ENCODE peak calls at places on chromosomes 3 and 15, in eight cellular contexts. K is OCI-LY7, F is HepG2, Y is MM.1S, A is endothelial cell of umbilical vein, R is IMR-90, W is mesendoderm, E is neural progenitor cell. N is an unnamed sample.
A peak's percentile ranks its signal among the peaks of the same experiment; 100 is the strongest.

GRCh38 chr3:105944721-105945120 is 75.9 kb upstream of the CBLB start:
- DNase-seq in E (no peak), R (peak; percentile 88), A (no peak), W (no peak), K (no peak), Y (no peak), F (peak; percentile 4), N (peak; percentile 57)

GRCh38 chr15:38879909-38880471 is 315.4 kb upstream of the RASGRP1 start:
- DNase-seq in F (no peak), Y (no peak), E (no peak), A (no peak), W (no peak), K (no peak), R (peak; percentile 55), N (no peak)

GRCh38 chr15:66027268-66027806 is 158.0 kb downstream of the RAB11A start:
- DNase-seq in A (no peak), K (no peak), Y (no peak), R (no peak), E (no peak), W (no peak), F (no peak), N (peak; percentile 80)

GRCh38 chr15:49242820-49243219 is 72.8 kb downstream of the GALK2 start:
- DNase-seq in Y (no peak), F (no peak), A (no peak), K (no peak), W (peak; percentile 65), R (peak; percentile 95), E (no peak), N (no peak)

GRCh38 chr3:49415931-49416601 is 3.8 kb downstream of the TCTA start:
- DNase-seq in E (no peak), W (no peak), R (no peak), A (no peak), Y (peak; percentile 76), F (no peak), K (peak; percentile 89), N (no peak)

GRCh38 chr3:123773681-123774431 is 110.3 kb downstream of the MYLK start:
- DNase-seq in A (no peak), R (peak; percentile 66), W (no peak), E (no peak), K (no peak), F (no peak), Y (no peak), N (no peak)

GRCh38 chr3:24351779-24352469 is 142.7 kb downstream of the THRB start:
- DNase-seq in A (peak; percentile 90), E (no peak), F (no peak), R (no peak), K (no peak), W (peak; percentile 27), Y (no peak), N (no peak)

GRCh38 chr15:82174471-82174870 is 88.1 kb downstream of the EFL1 start:
- DNase-seq in R (no peak), Y (no peak), F (no peak), K (no peak), E (no peak), A (no peak), W (no peak), N (no peak)

GRCh38 chr3:111903067-111903511 is 44.0 kb downstream of the PHLDB2 start:
- DNase-seq in K (no peak), R (peak; percentile 84), Y (no peak), E (peak; percentile 30), F (no peak), W (peak; percentile 90), A (peak; percentile 67), N (peak; percentile 96)

GRCh38 chr3:4588410-4588809 is 95.3 kb downstream of the ITPR1 start:
- DNase-seq in F (no peak), R (peak; percentile 59), K (no peak), A (no peak), W (no peak), E (no peak), Y (no peak), N (no peak)

GRCh38 chr15:73942751-73943270 is 16.5 kb downstream of the LOXL1 start:
- DNase-seq in W (no peak), A (no peak), F (no peak), Y (no peak), E (no peak), R (no peak), K (no peak), N (no peak)

GRCh38 chr15:85768595-85769168 is 26.0 kb downstream of the KLHL25 start:
- DNase-seq in E (no peak), Y (no peak), K (no peak), F (no peak), A (no peak), R (no peak), W (no peak), N (no peak)

GRCh38 chr3:170603770-170604510 is 18.1 kb upstream of the SLC7A14 start:
- DNase-seq in A (no peak), Y (no peak), W (no peak), F (no peak), E (no peak), K (no peak), R (peak; percentile 42), N (no peak)

GRCh38 chr15:57064033-57064432 is 145.6 kb downstream of the TCF12 start:
- DNase-seq in Y (no peak), R (peak; percentile 33), E (no peak), K (no peak), W (no peak), F (no peak), A (no peak), N (no peak)

DNA sequence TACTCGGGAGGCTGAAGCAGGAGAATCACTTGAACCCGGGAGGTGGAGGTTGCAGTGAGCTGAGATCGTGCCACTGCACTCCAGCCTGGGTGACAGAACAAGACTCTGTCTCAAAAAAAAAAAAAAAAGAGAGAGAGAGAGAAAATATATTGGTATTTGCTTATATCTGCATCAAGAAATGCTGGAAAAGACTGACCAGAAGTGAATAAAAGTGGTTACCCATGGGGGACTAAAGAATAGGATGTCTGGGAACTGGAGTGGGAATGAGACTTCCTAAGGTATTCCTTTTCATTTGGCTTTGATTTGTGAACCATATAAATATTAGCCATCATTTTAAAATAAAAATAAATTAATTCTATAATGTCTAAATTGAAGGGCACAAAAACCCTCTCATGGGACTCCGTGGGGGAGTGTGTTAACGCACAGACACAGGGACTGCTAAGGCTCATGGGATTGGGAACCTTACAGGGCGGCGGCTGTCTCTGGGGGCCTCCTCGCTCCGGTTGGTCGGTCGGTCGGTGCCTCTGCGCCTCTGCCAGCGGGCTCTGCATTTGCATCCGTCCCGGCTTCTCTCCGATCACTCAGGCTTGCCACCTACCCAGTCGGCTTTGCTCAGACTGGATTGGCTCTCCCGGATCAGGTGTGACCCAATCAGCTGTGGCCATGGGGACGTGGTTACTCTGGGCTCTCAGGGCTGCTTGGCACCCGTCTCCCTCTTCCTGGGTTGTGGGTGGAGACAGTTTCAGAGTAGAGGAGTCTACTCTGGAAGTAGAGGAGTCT is 12.7 kb upstream of the TSPAN3 start:
- DNase-seq in W (peak; percentile 92), F (peak; percentile 75), R (peak; percentile 15), A (peak; percentile 34), E (peak; percentile 84), K (peak; percentile 87), Y (no peak), N (no peak)
- H3K4me3 ChIP-seq in W (no peak overlapping the region), F (peak overlapping the region; percentile 23), R (no peak overlapping the region), A (peak overlapping the region; percentile 13), E (peak overlapping the region; percentile 12), K (peak overlapping the region; percentile 48), Y (no peak overlapping the region), N (no peak overlapping the region)

DNA sequence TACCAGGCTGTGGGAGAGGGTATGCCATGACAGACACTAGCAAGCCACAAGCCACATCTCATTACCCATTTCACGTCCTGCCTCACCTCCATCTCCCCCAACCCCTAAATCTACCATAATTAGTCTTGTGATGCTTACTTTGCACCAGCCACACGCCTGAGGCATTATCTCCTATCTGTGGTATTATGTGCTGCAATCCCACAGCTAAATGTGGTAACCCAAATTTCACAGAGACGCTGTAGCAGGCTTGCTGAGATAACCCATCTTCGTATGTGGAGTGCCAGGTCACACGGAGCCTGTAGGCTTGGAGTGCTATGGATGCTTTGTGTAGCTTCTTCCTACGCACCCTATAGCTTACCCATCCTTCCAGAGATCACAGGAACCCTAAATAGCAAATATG is 256.7 kb upstream of the KCNH8 start:
- DNase-seq in K (no peak), R (no peak), A (no peak), F (no peak), Y (no peak), E (no peak), W (no peak), N (no peak)
- H3K4me2 ChIP-seq in K (no peak overlapping the region), R (no peak overlapping the region), A (no peak overlapping the region), F (no peak overlapping the region), Y (no peak overlapping the region), E (no peak overlapping the region), W (no peak overlapping the region), N (no peak overlapping the region)

GRCh38 chr15:41085029-41085428 is 31.1 kb downstream of the INO80 start:
- DNase-seq in R (no peak), A (no peak), E (no peak), K (no peak), Y (no peak), W (no peak), F (no peak), N (no peak)

GRCh38 chr15:41078125-41078524 is 38.0 kb downstream of the INO80 start:
- DNase-seq in R (no peak), Y (no peak), F (no peak), E (no peak), K (no peak), W (no peak), A (no peak), N (no peak)

GRCh38 chr15:41080144-41080543 is 35.9 kb downstream of the INO80 start:
- DNase-seq in F (no peak), R (no peak), K (no peak), W (no peak), Y (no peak), E (no peak), A (no peak), N (no peak)

DNA sequence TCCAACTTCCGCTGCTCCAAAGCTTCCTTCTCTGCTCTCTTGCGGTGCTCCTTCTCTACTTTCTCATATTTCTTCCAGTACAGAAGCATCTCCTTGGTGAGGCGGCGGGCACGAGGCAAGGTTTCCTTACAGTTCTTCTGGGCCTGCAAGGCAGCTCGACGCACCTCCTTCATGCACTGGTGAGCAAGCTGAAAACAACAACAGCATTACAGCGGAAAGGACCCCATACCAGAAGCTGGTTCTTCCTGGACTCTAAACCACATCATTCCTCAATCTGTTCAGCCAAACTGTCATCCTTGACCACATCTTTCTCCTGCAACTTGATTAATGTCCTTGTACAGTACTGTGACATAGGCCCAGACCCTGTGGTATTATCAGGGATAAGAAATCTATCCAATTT is 36.4 kb downstream of the INO80 start:
- DNase-seq in A (no peak), Y (no peak), F (no peak), R (no peak), K (peak; percentile 39), W (no peak), E (no peak), N (no peak)
- H3K36me3 ChIP-seq in A (peaks cover 11% of the 10 kb centered on the region), Y (peaks cover 3% of the 10 kb centered on the region), F (peaks cover 78% of the 10 kb centered on the region), R (peaks cover 59% of the 10 kb centered on the region), K (peaks cover 98% of the 10 kb centered on the region), W (peaks cover 10% of the 10 kb centered on the region), E (peaks cover 12% of the 10 kb centered on the region), N (peaks cover 8% of the 10 kb centered on the region)

DNA sequence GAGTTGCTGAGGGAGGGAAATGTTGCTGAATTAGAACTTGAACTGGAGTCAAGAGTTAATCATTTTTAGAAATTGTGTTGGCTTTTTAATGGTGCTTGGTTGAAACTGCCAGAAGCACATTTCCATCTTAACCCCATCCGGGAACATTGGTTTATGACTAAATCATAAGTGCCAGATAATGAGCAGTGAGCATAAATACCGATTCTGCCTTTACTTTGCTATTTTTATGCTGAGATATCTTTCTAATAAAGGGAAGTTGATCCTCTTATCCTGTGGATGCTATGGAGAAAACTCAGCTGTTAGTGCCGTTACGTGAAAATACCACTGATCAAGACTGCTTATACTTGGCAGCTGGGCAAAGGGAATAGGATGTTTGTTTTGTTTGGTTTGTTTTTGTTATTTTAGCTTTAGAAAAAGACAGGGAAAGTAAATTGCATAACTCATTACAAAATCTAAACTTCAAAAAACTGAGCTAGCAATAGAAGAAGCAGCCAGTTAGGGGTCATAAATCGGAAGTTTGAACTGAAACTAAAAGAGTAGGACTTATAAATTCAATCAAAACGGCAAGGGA is 813.1 kb downstream of the NAALADL2 start:
- DNase-seq in Y (no peak), W (no peak), K (no peak), E (no peak), F (no peak), A (peak; percentile 73), R (peak; percentile 63), N (no peak)
- H3K4me3 ChIP-seq in Y (no peak overlapping the region), W (no peak overlapping the region), K (no peak overlapping the region), E (no peak overlapping the region), F (no peak overlapping the region), A (peak overlapping the region; percentile 30), R (peak overlapping the region; percentile 37), N (no peak overlapping the region)

N was measured in PC-9.